ENCODE peak calls at places on chromosome 18, in four cellular contexts. L, D, Z and Q are unnamed samples.

GRCh38 chr18:42258301-42258965 is 303.4 kb downstream of the PIK3C3 start:
- DNase-seq in L (no peak), D (no peak), Z (no peak), Q (no peak)

GRCh38 chr18:44133483-44133882 is 547.2 kb upstream of the SETBP1 start:
- DNase-seq in D (no peak), Z (no peak), L (no peak), Q (no peak)

GRCh38 chr18:77001041-77001440 is 131.5 kb downstream of the MBP start:
- DNase-seq in L (no peak), D (no peak), Z (no peak), Q (no peak)

GRCh38 chr18:23302852-23303527 is 150.1 kb upstream of the RIOK3 start:
- DNase-seq in L (peak), Z (no peak), D (no peak), Q (peak)

GRCh38 chr18:9913151-9913525 is 678 bp upstream of the VAPA start:
- DNase-seq in D (no peak), L (no peak), Z (no peak), Q (no peak)

GRCh38 chr18:42187611-42188378 is 232.8 kb downstream of the PIK3C3 start:
- DNase-seq in Z (no peak), L (no peak), D (no peak), Q (no peak)

GRCh38 chr18:39489426-39489825 is 1923.8 kb upstream of the CELF4 start:
- DNase-seq in D (no peak), L (no peak), Z (no peak), Q (no peak)

GRCh38 chr18:77129150-77129551 is 3.4 kb downstream of the MBP start:
- DNase-seq in D (no peak), Z (no peak), L (no peak), Q (peak)

GRCh38 chr18:67783215-67783946 is 266.9 kb upstream of the DSEL start:
- DNase-seq in Z (no peak), D (no peak), L (peak), Q (peak)

GRCh38 chr18:12630136-12630535 is 27.8 kb downstream of the SPIRE1 start:
- DNase-seq in D (no peak), Z (no peak), L (no peak), Q (no peak)

GRCh38 chr18:34595673-34596072 is 114.4 kb upstream of the DTNA start:
- DNase-seq in D (no peak), Z (no peak), L (no peak), Q (no peak)

GRCh38 chr18:76361219-76361618 is 133.8 kb downstream of the ZNF516 start:
- DNase-seq in L (no peak), Z (no peak), D (no peak), Q (no peak)

GRCh38 chr18:72700961-72701710 is 157.0 kb upstream of the CBLN2 start:
- DNase-seq in D (no peak), L (no peak), Z (no peak), Q (no peak)

GRCh38 chr18:28574175-28574574 is 397.2 kb upstream of the CDH2 start:
- DNase-seq in L (no peak), D (no peak), Z (no peak), Q (no peak)

GRCh38 chr18:11179959-11180519 is 30.7 kb upstream of the PIEZO2 start:
- DNase-seq in D (no peak), L (no peak), Z (no peak), Q (no peak)

GRCh38 chr18:23053756-23054457 is 81.4 kb upstream of the CABLES1 start:
- DNase-seq in Z (no peak), L (no peak), D (no peak), Q (peak)